ENCODE peak calls at places on chromosome 2, in six cellular contexts. One of them, this sample, is unnamed.

GRCh38 chr2:162243305-162243693 is at the start of gene FAP:
- DNase-seq in mucosa of descending colon: no peak
- DNase-seq in naive thymus-derived CD4-positive, alpha-beta T cell: no peak
- DNase-seq in adrenal gland: no peak
- DNase-seq in AG04450: peak; percentile 83
- DNase-seq in uterus: peak; percentile 65
- DNase-seq in this sample: no peak

GRCh38 chr2:174663572-174663971 is 66.0 kb upstream of the WIPF1 start:
- DNase-seq in naive thymus-derived CD4-positive, alpha-beta T cell: no peak
- DNase-seq in AG04450: no peak
- DNase-seq in adrenal gland: no peak
- DNase-seq in mucosa of descending colon: no peak
- DNase-seq in uterus: no peak
- DNase-seq in this sample: no peak

GRCh38 chr2:170189757-170190156 is 11.8 kb downstream of the MYO3B start:
- DNase-seq in adrenal gland: no peak
- DNase-seq in AG04450: no peak
- DNase-seq in naive thymus-derived CD4-positive, alpha-beta T cell: no peak
- DNase-seq in uterus: no peak
- DNase-seq in mucosa of descending colon: no peak
- DNase-seq in this sample: no peak

GRCh38 chr2:31386648-31387047 is 27.9 kb downstream of the XDH start:
- DNase-seq in naive thymus-derived CD4-positive, alpha-beta T cell: no peak
- DNase-seq in uterus: no peak
- DNase-seq in adrenal gland: no peak
- DNase-seq in AG04450: no peak
- DNase-seq in mucosa of descending colon: no peak
- DNase-seq in this sample: no peak

GRCh38 chr2:69059731-69060290 is 46.8 kb downstream of the ANTXR1 start:
- DNase-seq in naive thymus-derived CD4-positive, alpha-beta T cell: no peak
- DNase-seq in mucosa of descending colon: no peak
- DNase-seq in AG04450: no peak
- DNase-seq in adrenal gland: no peak
- DNase-seq in uterus: no peak
- DNase-seq in this sample: no peak

GRCh38 chr2:119475225-119475856 is 43.7 kb downstream of the TMEM37 start:
- DNase-seq in naive thymus-derived CD4-positive, alpha-beta T cell: no peak
- DNase-seq in mucosa of descending colon: no peak
- DNase-seq in uterus: no peak
- DNase-seq in AG04450: no peak
- DNase-seq in adrenal gland: no peak
- DNase-seq in this sample: no peak

GRCh38 chr2:64625352-64626145 is 28.2 kb downstream of the SERTAD2 start:
- DNase-seq in uterus: no peak
- DNase-seq in naive thymus-derived CD4-positive, alpha-beta T cell: no peak
- DNase-seq in adrenal gland: no peak
- DNase-seq in mucosa of descending colon: no peak
- DNase-seq in AG04450: no peak
- DNase-seq in this sample: no peak

GRCh38 chr2:31533036-31533435 is 47.7 kb downstream of the SRD5A2 start:
- DNase-seq in mucosa of descending colon: no peak
- DNase-seq in uterus: no peak
- DNase-seq in adrenal gland: no peak
- DNase-seq in naive thymus-derived CD4-positive, alpha-beta T cell: no peak
- DNase-seq in AG04450: no peak
- DNase-seq in this sample: no peak

GRCh38 chr2:161586517-161587167 is 37.6 kb upstream of the SLC4A10 start:
- DNase-seq in uterus: no peak
- DNase-seq in naive thymus-derived CD4-positive, alpha-beta T cell: peak; percentile 3
- DNase-seq in AG04450: no peak
- DNase-seq in adrenal gland: no peak
- DNase-seq in mucosa of descending colon: no peak
- DNase-seq in this sample: no peak

GRCh38 chr2:228600265-228600664 is 418.8 kb upstream of the SPHKAP start:
- DNase-seq in AG04450: peak; percentile 49
- DNase-seq in naive thymus-derived CD4-positive, alpha-beta T cell: no peak
- DNase-seq in uterus: no peak
- DNase-seq in mucosa of descending colon: no peak
- DNase-seq in adrenal gland: no peak
- DNase-seq in this sample: no peak

GRCh38 chr2:176413786-176414185 is 144.5 kb downstream of the MTX2 start:
- DNase-seq in uterus: no peak
- DNase-seq in adrenal gland: no peak
- DNase-seq in naive thymus-derived CD4-positive, alpha-beta T cell: no peak
- DNase-seq in AG04450: no peak
- DNase-seq in mucosa of descending colon: no peak
- DNase-seq in this sample: no peak

GRCh38 chr2:74007120-74007519 is 22.4 kb downstream of the TET3 start:
- DNase-seq in naive thymus-derived CD4-positive, alpha-beta T cell: no peak
- DNase-seq in adrenal gland: no peak
- DNase-seq in uterus: no peak
- DNase-seq in mucosa of descending colon: no peak
- DNase-seq in AG04450: no peak
- DNase-seq in this sample: no peak

GRCh38 chr2:129160879-129161278 is 818.6 kb upstream of the RAB6C start:
- DNase-seq in uterus: no peak
- DNase-seq in AG04450: no peak
- DNase-seq in mucosa of descending colon: no peak
- DNase-seq in adrenal gland: no peak
- DNase-seq in naive thymus-derived CD4-positive, alpha-beta T cell: no peak
- DNase-seq in this sample: no peak

GRCh38 chr2:89819809-89820208 is 1128.3 kb downstream of the RPIA start:
- DNase-seq in AG04450: no peak
- DNase-seq in adrenal gland: no peak
- DNase-seq in mucosa of descending colon: no peak
- DNase-seq in naive thymus-derived CD4-positive, alpha-beta T cell: no peak
- DNase-seq in uterus: no peak
- DNase-seq in this sample: no peak

GRCh38 chr2:89820248-89820647 is 1128.8 kb downstream of the RPIA start:
- DNase-seq in AG04450: no peak
- DNase-seq in mucosa of descending colon: no peak
- DNase-seq in uterus: no peak
- DNase-seq in adrenal gland: no peak
- DNase-seq in naive thymus-derived CD4-positive, alpha-beta T cell: no peak
- DNase-seq in this sample: no peak

GRCh38 chr2:89823556-89823955 is 1132.1 kb downstream of the RPIA start:
- DNase-seq in uterus: no peak
- DNase-seq in adrenal gland: no peak
- DNase-seq in naive thymus-derived CD4-positive, alpha-beta T cell: no peak
- DNase-seq in mucosa of descending colon: no peak
- DNase-seq in AG04450: no peak
- DNase-seq in this sample: no peak

GRCh38 chr2:89818873-89819272 is 1127.4 kb downstream of the RPIA start:
- DNase-seq in adrenal gland: no peak
- DNase-seq in AG04450: no peak
- DNase-seq in uterus: no peak
- DNase-seq in naive thymus-derived CD4-positive, alpha-beta T cell: no peak
- DNase-seq in mucosa of descending colon: no peak
- DNase-seq in this sample: no peak

DNA sequence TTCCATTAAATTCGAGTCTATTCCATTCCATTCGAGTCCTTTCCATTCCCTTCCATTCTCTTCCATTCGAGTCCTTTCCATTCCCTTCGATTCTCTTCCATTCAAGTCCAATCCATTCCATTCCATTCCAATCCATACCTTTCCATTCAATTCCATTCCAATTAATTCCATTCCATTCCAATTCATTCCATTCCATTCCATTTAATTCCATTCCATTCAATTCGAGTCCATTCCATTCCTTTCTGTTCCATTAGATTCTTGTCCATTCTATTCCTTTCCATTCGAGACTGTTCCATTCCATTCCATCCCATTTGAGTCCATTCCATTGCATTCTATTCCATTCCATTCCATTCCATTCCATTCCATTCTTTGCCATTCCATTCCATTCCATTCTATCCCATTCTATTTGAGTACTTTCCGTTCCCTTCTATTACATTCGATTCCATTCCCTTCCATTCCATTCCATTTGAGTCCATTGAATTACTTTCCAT is 1130.0 kb downstream of the RPIA start:
- DNase-seq in AG04450: no peak
- DNase-seq in mucosa of descending colon: no peak
- DNase-seq in uterus: no peak
- DNase-seq in adrenal gland: no peak
- DNase-seq in naive thymus-derived CD4-positive, alpha-beta T cell: no peak
- DNase-seq in this sample: no peak
- H3K9me3 ChIP-seq in AG04450: peaks cover 76% of the 10 kb centered on the region
- H3K9me3 ChIP-seq in mucosa of descending colon: peaks cover 69% of the 10 kb centered on the region
- H3K9me3 ChIP-seq in uterus: peaks cover 25% of the 10 kb centered on the region
- H3K9me3 ChIP-seq in adrenal gland: no peaks in the 10 kb centered on the region
- H3K9me3 ChIP-seq in naive thymus-derived CD4-positive, alpha-beta T cell: peaks cover 51% of the 10 kb centered on the region
- H3K9me3 ChIP-seq in this sample: peaks cover 38% of the 10 kb centered on the region

GRCh38 chr2:125185691-125186270 is 1160.7 kb downstream of the CNTNAP5 start:
- DNase-seq in uterus: no peak
- DNase-seq in adrenal gland: no peak
- DNase-seq in AG04450: no peak
- DNase-seq in naive thymus-derived CD4-positive, alpha-beta T cell: no peak
- DNase-seq in mucosa of descending colon: no peak
- DNase-seq in this sample: no peak
- H3K9me3 ChIP-seq in uterus: no peaks in the 10 kb centered on the region
- H3K9me3 ChIP-seq in adrenal gland: no peaks in the 10 kb centered on the region
- H3K9me3 ChIP-seq in AG04450: no peaks in the 10 kb centered on the region
- H3K9me3 ChIP-seq in naive thymus-derived CD4-positive, alpha-beta T cell: peaks cover 4% of the 10 kb centered on the region
- H3K9me3 ChIP-seq in mucosa of descending colon: no peaks in the 10 kb centered on the region
- H3K9me3 ChIP-seq in this sample: peaks cover 3% of the 10 kb centered on the region

GRCh38 chr2:239845968-239846367 is 179.2 kb downstream of the NDUFA10 start:
- DNase-seq in AG04450: no peak
- DNase-seq in naive thymus-derived CD4-positive, alpha-beta T cell: no peak
- DNase-seq in uterus: no peak
- DNase-seq in mucosa of descending colon: no peak
- DNase-seq in adrenal gland: no peak
- DNase-seq in this sample: no peak
- H3K9me3 ChIP-seq in AG04450: no peaks in the 10 kb centered on the region
- H3K9me3 ChIP-seq in naive thymus-derived CD4-positive, alpha-beta T cell: peaks cover 6% of the 10 kb centered on the region
- H3K9me3 ChIP-seq in uterus: peaks cover 8% of the 10 kb centered on the region
- H3K9me3 ChIP-seq in mucosa of descending colon: no peaks in the 10 kb centered on the region
- H3K9me3 ChIP-seq in adrenal gland: no peaks in the 10 kb centered on the region
- H3K9me3 ChIP-seq in this sample: peaks cover 13% of the 10 kb centered on the region

GRCh38 chr2:241432824-241433448 is 75.4 kb downstream of the STK25 start:
- DNase-seq in uterus: no peak
- DNase-seq in AG04450: no peak
- DNase-seq in naive thymus-derived CD4-positive, alpha-beta T cell: no peak
- DNase-seq in mucosa of descending colon: no peak
- DNase-seq in adrenal gland: no peak
- DNase-seq in this sample: no peak

GRCh38 chr2:241441492-241441891 is 66.9 kb downstream of the STK25 start:
- DNase-seq in naive thymus-derived CD4-positive, alpha-beta T cell: no peak
- DNase-seq in uterus: no peak
- DNase-seq in mucosa of descending colon: no peak
- DNase-seq in adrenal gland: no peak
- DNase-seq in AG04450: no peak
- DNase-seq in this sample: no peak

DNA sequence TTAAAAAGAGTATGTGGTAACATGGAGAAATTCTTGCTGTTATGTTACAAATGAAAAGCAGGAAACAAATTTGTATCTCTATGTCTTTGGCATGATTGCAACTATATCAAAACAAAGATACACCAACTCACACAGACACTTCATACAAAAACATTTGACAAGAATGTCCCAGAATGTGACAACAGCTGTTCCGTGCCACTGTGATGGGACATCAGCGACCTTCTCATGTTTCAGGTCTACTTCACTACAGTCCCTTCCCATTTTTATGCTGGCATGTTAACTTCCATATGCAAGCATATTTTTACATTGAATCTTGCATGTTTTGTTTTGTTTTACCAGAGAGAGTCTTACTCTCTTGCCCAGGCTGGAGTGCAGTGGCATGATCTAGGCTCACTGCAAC is 71.2 kb downstream of the STK25 start:
- DNase-seq in AG04450: no peak
- DNase-seq in naive thymus-derived CD4-positive, alpha-beta T cell: no peak
- DNase-seq in adrenal gland: no peak
- DNase-seq in uterus: no peak
- DNase-seq in mucosa of descending colon: no peak
- DNase-seq in this sample: no peak
- H3K9me3 ChIP-seq in AG04450: no peaks in the 10 kb centered on the region
- H3K9me3 ChIP-seq in naive thymus-derived CD4-positive, alpha-beta T cell: no peaks in the 10 kb centered on the region
- H3K9me3 ChIP-seq in adrenal gland: no peaks in the 10 kb centered on the region
- H3K9me3 ChIP-seq in uterus: no peaks in the 10 kb centered on the region
- H3K9me3 ChIP-seq in mucosa of descending colon: no peaks in the 10 kb centered on the region
- H3K9me3 ChIP-seq in this sample: no peaks in the 10 kb centered on the region

GRCh38 chr2:234107861-234108260 is 57.4 kb downstream of the SPP2 start:
- DNase-seq in AG04450: no peak
- DNase-seq in adrenal gland: no peak
- DNase-seq in mucosa of descending colon: no peak
- DNase-seq in naive thymus-derived CD4-positive, alpha-beta T cell: no peak
- DNase-seq in uterus: no peak
- DNase-seq in this sample: no peak
- H3K9me3 ChIP-seq in AG04450: no peaks in the 10 kb centered on the region
- H3K9me3 ChIP-seq in adrenal gland: no peaks in the 10 kb centered on the region
- H3K9me3 ChIP-seq in mucosa of descending colon: no peaks in the 10 kb centered on the region
- H3K9me3 ChIP-seq in naive thymus-derived CD4-positive, alpha-beta T cell: no peaks in the 10 kb centered on the region
- H3K9me3 ChIP-seq in uterus: no peaks in the 10 kb centered on the region
- H3K9me3 ChIP-seq in this sample: no peaks in the 10 kb centered on the region